ENCODE peak calls at places on chromosomes 12 and 14, in seven cellular contexts. E is thyroid gland, V is thoracic aorta, Y is HCT116, B is HL-60, K is kidney epithelial cell, U is GM23248. R is an unnamed sample.

GRCh38 chr14:59482471-59483331 is 1.5 kb downstream of the L3HYPDH start:
- DNase-seq in K (peak; percentile 91), B (no peak), Y (peak; percentile 60), V (peak; percentile 45), E (peak; percentile 71), U (peak; percentile 96), R (no peak)

GRCh38 chr12:22626429-22626828 is 1.5 kb downstream of the ETNK1 start:
- DNase-seq in V (no peak), B (no peak), E (no peak), U (peak; percentile 82), Y (no peak), K (no peak), R (no peak)

GRCh38 chr12:71536939-71537622 is 97.5 kb downstream of the LGR5 start:
- DNase-seq in K (no peak), B (no peak), U (no peak), V (no peak), Y (no peak), E (no peak), R (no peak)

GRCh38 chr12:57237952-57238853 is 8.7 kb downstream of the SHMT2 start:
- DNase-seq in Y (no peak), E (no peak), B (no peak), K (no peak), U (peak; percentile 58), V (no peak), R (no peak)

GRCh38 chr12:26871985-26872384 is 39.0 kb upstream of the ITPR2 start:
- DNase-seq in V (no peak), B (no peak), K (no peak), E (no peak), Y (no peak), U (no peak), R (no peak)

GRCh38 chr14:83041224-83041623 is 1507.6 kb upstream of the SEL1L start:
- DNase-seq in K (no peak), V (no peak), B (no peak), U (no peak), Y (no peak), E (no peak), R (no peak)

GRCh38 chr14:55129428-55130193 is 559 bp downstream of the LGALS3 start:
- DNase-seq in B (no peak), U (peak; percentile 93), V (peak; percentile 26), K (no peak), Y (no peak), E (peak; percentile 61), R (no peak)

GRCh38 chr14:96062506-96062905 is 23.3 kb downstream of the C14orf132 start:
- DNase-seq in K (no peak), E (no peak), U (no peak), V (no peak), B (no peak), Y (no peak), R (no peak)

GRCh38 chr14:24298892-24299254 is 707 bp downstream of the DHRS1 start:
- DNase-seq in U (peak; percentile 94), B (no peak), K (peak; percentile 48), E (no peak), V (no peak), Y (peak; percentile 24), R (no peak)

GRCh38 chr14:102770910-102771543 is 6.2 kb upstream of the TRAF3 start:
- DNase-seq in U (no peak), E (no peak), Y (no peak), B (no peak), V (no peak), K (no peak), R (no peak)

GRCh38 chr14:65302571-65303184 is 109.9 kb upstream of the FUT8 start:
- DNase-seq in B (no peak), Y (no peak), U (peak; percentile 25), V (no peak), E (peak; percentile 15), K (no peak), R (no peak)

GRCh38 chr12:113422030-113422900 is at the start of gene SDSL:
- DNase-seq in B (peak; percentile 93), E (peak; percentile 84), V (peak; percentile 25), K (peak; percentile 85), U (peak; percentile 89), Y (peak; percentile 48), R (peak; percentile 65)

GRCh38 chr12:22103418-22103817 is 57.4 kb downstream of the CMAS start:
- DNase-seq in K (no peak), E (no peak), V (no peak), Y (no peak), U (no peak), B (no peak), R (no peak)

GRCh38 chr12:68224613-68225285 is 861 bp downstream of the IL26 start:
- DNase-seq in B (no peak), V (no peak), Y (no peak), U (peak; percentile 89), E (no peak), K (no peak), R (no peak)

GRCh38 chr12:28130625-28131598 is 59.3 kb upstream of the CCDC91 start:
- DNase-seq in Y (no peak), V (peak; percentile 53), B (no peak), U (peak; percentile 96), E (no peak), K (peak; percentile 68), R (no peak)

GRCh38 chr14:52950410-52950897 is 396 bp downstream of the FERMT2 start:
- DNase-seq in Y (no peak), E (peak; percentile 63), V (peak; percentile 26), K (no peak), U (peak; percentile 77), B (no peak), R (peak; percentile 46)

GRCh38 chr14:73209943-73210342 is 27.4 kb upstream of the PAPLN start:
- DNase-seq in B (no peak), Y (no peak), V (no peak), U (peak; percentile 35), E (no peak), K (no peak), R (no peak)

GRCh38 chr12:98253641-98254040 is 261.7 kb upstream of the TMPO start:
- DNase-seq in B (no peak), E (no peak), K (no peak), Y (no peak), V (no peak), U (no peak), R (no peak)
- H3K4me3 ChIP-seq in B (no peak overlapping the region), E (no peak overlapping the region), K (no peak overlapping the region), Y (no peak overlapping the region), V (no peak overlapping the region), U (no peak overlapping the region), R (no peak overlapping the region)

GRCh38 chr12:124780752-124781685 is 82.6 kb downstream of the SCARB1 start:
- DNase-seq in K (no peak), V (no peak), Y (no peak), U (no peak), B (no peak), E (no peak), R (no peak)

GRCh38 chr12:124779161-124780141 is 84.2 kb downstream of the SCARB1 start:
- DNase-seq in U (no peak), B (no peak), V (no peak), E (no peak), K (no peak), Y (no peak), R (no peak)

GRCh38 chr12:124783087-124783486 is 80.6 kb downstream of the SCARB1 start:
- DNase-seq in K (no peak), E (no peak), Y (no peak), B (no peak), U (no peak), V (no peak), R (no peak)

GRCh38 chr12:124780336-124780735 is 83.3 kb downstream of the SCARB1 start:
- DNase-seq in V (no peak), U (no peak), E (no peak), K (no peak), Y (no peak), B (no peak), R (no peak)

GRCh38 chr12:124782132-124782531 is 81.5 kb downstream of the SCARB1 start:
- DNase-seq in V (no peak), K (no peak), E (no peak), B (no peak), Y (no peak), U (no peak), R (no peak)
- H3K4me3 ChIP-seq in V (no peak overlapping the region), K (no peak overlapping the region), E (no peak overlapping the region), B (no peak overlapping the region), Y (no peak overlapping the region), U (no peak overlapping the region), R (no peak overlapping the region)

DNA sequence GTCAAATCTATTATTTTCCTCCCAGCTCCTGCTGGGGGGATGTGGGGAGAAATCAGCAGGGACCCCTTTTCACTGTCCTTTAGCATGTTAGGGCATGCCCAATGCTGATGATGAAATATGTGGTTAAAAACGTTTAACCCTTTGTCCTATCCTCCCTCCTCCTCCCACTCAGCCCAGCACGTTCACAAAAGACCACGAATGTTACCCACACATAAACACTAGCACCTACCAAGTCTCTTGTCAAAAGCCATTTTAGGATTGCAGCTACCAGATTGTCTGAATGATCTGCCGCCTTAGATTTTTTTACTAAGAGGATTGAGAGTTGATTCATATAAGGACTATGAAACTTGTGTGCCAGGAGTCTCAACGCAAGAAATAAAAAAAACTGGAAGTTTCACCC is 70.4 kb downstream of the TBK1 start:
- DNase-seq in Y (no peak), K (no peak), U (peak; percentile 73), B (peak; percentile 33), E (no peak), V (no peak), R (peak; percentile 75)
- H3K4me3 ChIP-seq in Y (no peak overlapping the region), K (no peak overlapping the region), U (peak overlapping the region; percentile 46), B (no peak overlapping the region), E (no peak overlapping the region), V (no peak overlapping the region), R (no peak overlapping the region)

GRCh38 chr12:30927210-30927576 is 645 bp downstream of the TSPAN11 start:
- DNase-seq in V (no peak), U (peak; percentile 8), E (no peak), Y (no peak), B (no peak), K (no peak), R (no peak)

GRCh38 chr12:30923057-30923456 is 3.5 kb upstream of the TSPAN11 start:
- DNase-seq in Y (no peak), E (no peak), V (no peak), U (no peak), K (no peak), B (no peak), R (no peak)

GRCh38 chr12:30928356-30929264 is 2.1 kb downstream of the TSPAN11 start:
- DNase-seq in Y (no peak), K (no peak), B (no peak), E (peak; percentile 10), U (no peak), V (no peak), R (no peak)

GRCh38 chr12:30926243-30927209 is at the start of gene TSPAN11:
- DNase-seq in V (no peak), U (peak; percentile 81), E (peak; percentile 20), K (no peak), B (no peak), Y (no peak), R (no peak)

DNA sequence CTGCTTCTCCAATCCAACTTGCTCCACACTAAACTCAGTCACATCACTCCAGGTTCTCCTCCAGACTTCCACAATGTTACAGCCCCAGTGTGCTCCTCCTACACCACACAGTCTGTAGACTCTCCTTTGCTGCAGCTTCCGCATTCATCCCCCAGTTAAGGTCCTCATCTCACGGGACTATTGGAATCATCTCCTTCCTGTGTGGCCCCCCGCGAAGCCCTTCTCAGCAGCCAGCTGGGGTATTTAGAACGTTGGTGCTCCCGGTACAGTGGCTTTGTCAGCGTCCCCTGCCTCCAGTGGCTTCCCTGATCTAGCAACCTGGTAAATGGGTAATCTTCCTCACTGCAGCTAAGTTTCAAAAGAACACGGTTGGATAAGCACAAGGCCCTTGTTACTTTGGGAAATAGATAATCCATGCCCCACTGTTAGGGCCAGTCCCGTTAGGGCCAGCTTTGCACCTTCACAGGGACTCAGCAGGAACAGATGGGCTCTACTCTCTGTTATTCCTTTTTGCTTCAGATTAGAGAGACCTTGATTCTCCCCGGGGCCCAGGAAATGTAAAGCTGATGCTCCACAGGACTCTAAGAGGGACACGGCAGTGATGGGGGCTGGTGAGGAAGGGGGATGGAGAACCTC is 823 bp upstream of the TSPAN11 start:
- DNase-seq in K (no peak), V (no peak), B (no peak), E (no peak), U (no peak), Y (no peak), R (no peak)
- H3K4me3 ChIP-seq in K (peak overlapping the region; percentile 36), V (peak overlapping the region; percentile 61), B (no peak overlapping the region), E (no peak overlapping the region), U (peak overlapping the region; percentile 61), Y (no peak overlapping the region), R (no peak overlapping the region)

R was measured in DND-41.